ENCODE peak calls at places on chromosomes 3 and 15, in ten cellular contexts. G is AG04450; B is cardiac muscle cell; M is BE2C; Z is CD8-positive, alpha-beta T cell; C is lung; Y is ovary; E is astrocyte of the spinal cord; O is astrocyte of the cerebellum; P is PC-9. A is an unnamed sample.

GRCh38 chr15:82951472-82952155 is 906 bp downstream of the HOMER2 start:
- DNase-seq in O (no peak), M (no peak), Z (no peak), P (no peak), C (no peak), B (no peak), Y (no peak), E (peak), G (no peak), A (no peak)

GRCh38 chr3:160870327-160870726 is 114.3 kb downstream of the PPM1L start:
- DNase-seq in Z (no peak), B (no peak), M (no peak), O (no peak), C (no peak), Y (no peak), G (no peak), P (peak), E (no peak), A (no peak)

GRCh38 chr3:187491371-187491770 is 123.2 kb downstream of the RTP4 start:
- DNase-seq in B (no peak), P (no peak), M (no peak), E (no peak), G (no peak), Y (no peak), C (no peak), O (peak), Z (no peak), A (no peak)

GRCh38 chr3:175274056-175274455 is 414.9 kb downstream of the NAALADL2 start:
- DNase-seq in O (no peak), P (no peak), M (no peak), Z (no peak), G (no peak), Y (no peak), B (no peak), E (no peak), C (no peak), A (no peak)

GRCh38 chr15:61367953-61368352 is 138.9 kb upstream of the RORA start:
- DNase-seq in P (no peak), B (no peak), G (no peak), Z (no peak), M (peak), C (no peak), E (no peak), O (no peak), Y (no peak), A (no peak)

GRCh38 chr3:9222956-9223639 is 26.3 kb downstream of the SRGAP3 start:
- DNase-seq in G (no peak), P (no peak), Y (no peak), O (no peak), E (no peak), C (no peak), Z (no peak), M (no peak), B (peak), A (no peak)

GRCh38 chr3:47512416-47513124 is 942 bp downstream of the ELP6 start:
- DNase-seq in G (no peak), C (no peak), B (peak), Z (peak), E (peak), O (no peak), P (no peak), M (peak), Y (peak), A (no peak)

GRCh38 chr15:28942521-28943035 is 56.8 kb downstream of the APBA2 start:
- DNase-seq in C (no peak), Y (no peak), O (no peak), E (no peak), B (no peak), G (no peak), P (no peak), Z (no peak), M (no peak), A (no peak)

GRCh38 chr15:84800365-84800806 is 16.8 kb upstream of the ALPK3 start:
- DNase-seq in P (no peak), Z (no peak), B (no peak), E (no peak), C (no peak), M (no peak), O (no peak), G (no peak), Y (no peak), A (no peak)

GRCh38 chr3:50611464-50612233 is at the start of gene CISH:
- DNase-seq in B (peak), M (peak), C (peak), P (peak), Y (peak), E (peak), Z (peak), O (peak), G (peak), A (no peak)
- TF ChIP-seq CTCF in B (peak), M (peak), C (no peak), P (no peak), Y (peak), E (peak), Z (no peak), O (peak), G (peak), A (peak)

DNA sequence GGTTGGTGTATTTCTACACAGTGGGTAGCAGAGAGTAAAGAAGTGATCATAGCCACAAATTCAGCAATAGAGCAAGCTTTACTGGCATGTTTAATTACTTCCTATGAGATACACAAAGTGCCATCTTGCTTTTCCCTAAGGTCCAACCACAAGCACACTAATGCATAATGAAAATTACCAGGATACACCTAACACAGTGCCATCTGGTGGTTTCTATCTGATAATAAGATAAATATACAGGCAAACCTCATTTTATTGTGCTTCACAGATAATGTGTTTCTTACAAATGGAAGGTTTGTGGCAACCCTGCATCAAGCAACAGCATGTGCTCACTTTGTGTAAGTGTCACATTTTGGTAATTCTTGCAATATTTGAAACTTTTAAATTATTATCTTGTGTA is 223.0 kb downstream of the NSUN3 start:
- DNase-seq in M (no peak), O (no peak), G (no peak), P (no peak), C (no peak), E (peak), Z (no peak), Y (no peak), B (peak), A (no peak)
- TF ChIP-seq CTCF in M (no peak), O (peak), G (peak), P (peak), C (no peak), E (peak), Z (no peak), Y (no peak), B (no peak), A (peak)

GRCh38 chr15:79221696-79222095 is 60.8 kb upstream of the ANKRD34C start:
- DNase-seq in C (no peak), M (no peak), G (no peak), P (peak), Y (no peak), E (no peak), Z (no peak), O (no peak), B (no peak), A (no peak)

GRCh38 chr15:79219393-79220056 is 63.0 kb upstream of the ANKRD34C start:
- DNase-seq in B (no peak), Z (no peak), E (no peak), Y (no peak), O (no peak), C (no peak), G (no peak), M (no peak), P (no peak), A (no peak)

GRCh38 chr15:79213650-79214049 is 68.9 kb upstream of the ANKRD34C start:
- DNase-seq in Z (no peak), O (no peak), C (no peak), B (no peak), G (no peak), P (no peak), Y (no peak), M (no peak), E (no peak), A (no peak)

DNA sequence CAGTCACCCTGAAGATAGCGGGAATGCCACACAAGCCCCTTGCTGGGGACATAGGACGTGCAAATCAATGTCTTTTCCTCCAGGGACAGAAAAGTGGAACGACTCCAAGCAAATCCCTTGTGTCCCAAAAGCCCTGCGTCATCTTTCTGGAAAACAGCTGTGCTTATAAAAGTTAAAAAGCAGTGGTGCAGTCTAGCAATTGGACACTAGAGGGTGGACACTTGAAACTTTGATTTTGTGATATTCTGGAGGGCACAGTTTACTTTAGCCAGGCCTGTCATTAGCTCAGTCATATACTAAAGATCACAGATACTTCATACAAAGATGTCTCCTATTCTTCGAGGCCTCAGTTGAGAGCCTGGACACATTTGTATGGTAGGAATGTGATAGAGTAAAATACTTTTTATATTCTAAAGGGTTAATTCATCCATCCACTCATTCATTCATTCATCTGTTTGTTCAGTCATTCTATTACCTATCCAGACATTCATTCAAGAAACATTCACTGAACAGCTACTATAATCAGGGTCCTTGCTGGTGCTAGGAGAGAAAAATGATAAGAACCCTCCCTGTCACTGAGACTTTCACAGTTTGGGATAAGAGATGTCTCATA is 63.8 kb upstream of the ANKRD34C start:
- DNase-seq in B (peak), P (no peak), C (no peak), O (no peak), E (no peak), M (peak), Y (no peak), G (no peak), Z (no peak), A (no peak)
- TF ChIP-seq CTCF in B (peak), P (peak), C (no peak), O (peak), E (peak), M (peak), Y (no peak), G (peak), Z (no peak), A (peak)

GRCh38 chr3:138263104-138263503 is 66.5 kb downstream of the NME9 start:
- DNase-seq in E (no peak), C (no peak), O (no peak), Y (no peak), Z (no peak), M (no peak), P (no peak), B (no peak), G (no peak), A (no peak)
- TF ChIP-seq CTCF in E (no peak), C (no peak), O (no peak), Y (no peak), Z (no peak), M (peak), P (no peak), B (no peak), G (no peak), A (peak)

DNA sequence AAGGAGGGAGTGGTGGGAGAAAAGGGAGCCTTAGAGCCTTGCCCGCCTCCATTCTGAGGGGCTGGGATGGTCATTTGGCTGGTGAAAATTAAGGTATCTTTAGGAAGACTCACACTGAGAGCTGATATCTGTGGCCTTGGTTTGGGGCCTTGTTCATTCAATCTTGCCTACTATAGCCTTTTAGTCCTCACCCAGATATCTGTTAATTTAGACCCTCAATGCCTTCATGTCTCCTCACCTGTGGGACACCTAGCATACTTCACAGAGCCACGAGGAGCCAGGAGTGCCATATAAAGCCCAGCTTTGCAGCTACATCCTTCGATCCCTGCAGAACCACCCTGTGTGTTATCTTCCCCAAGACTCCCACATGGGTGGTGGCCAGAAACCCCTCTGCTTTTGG is 4.7 kb upstream of the ARNT2 start:
- DNase-seq in G (no peak), P (no peak), O (no peak), Y (no peak), B (no peak), C (no peak), M (no peak), Z (no peak), E (no peak), A (no peak)
- TF ChIP-seq CTCF in G (no peak), P (no peak), O (no peak), Y (no peak), B (no peak), C (no peak), M (no peak), Z (no peak), E (no peak), A (no peak)

DNA sequence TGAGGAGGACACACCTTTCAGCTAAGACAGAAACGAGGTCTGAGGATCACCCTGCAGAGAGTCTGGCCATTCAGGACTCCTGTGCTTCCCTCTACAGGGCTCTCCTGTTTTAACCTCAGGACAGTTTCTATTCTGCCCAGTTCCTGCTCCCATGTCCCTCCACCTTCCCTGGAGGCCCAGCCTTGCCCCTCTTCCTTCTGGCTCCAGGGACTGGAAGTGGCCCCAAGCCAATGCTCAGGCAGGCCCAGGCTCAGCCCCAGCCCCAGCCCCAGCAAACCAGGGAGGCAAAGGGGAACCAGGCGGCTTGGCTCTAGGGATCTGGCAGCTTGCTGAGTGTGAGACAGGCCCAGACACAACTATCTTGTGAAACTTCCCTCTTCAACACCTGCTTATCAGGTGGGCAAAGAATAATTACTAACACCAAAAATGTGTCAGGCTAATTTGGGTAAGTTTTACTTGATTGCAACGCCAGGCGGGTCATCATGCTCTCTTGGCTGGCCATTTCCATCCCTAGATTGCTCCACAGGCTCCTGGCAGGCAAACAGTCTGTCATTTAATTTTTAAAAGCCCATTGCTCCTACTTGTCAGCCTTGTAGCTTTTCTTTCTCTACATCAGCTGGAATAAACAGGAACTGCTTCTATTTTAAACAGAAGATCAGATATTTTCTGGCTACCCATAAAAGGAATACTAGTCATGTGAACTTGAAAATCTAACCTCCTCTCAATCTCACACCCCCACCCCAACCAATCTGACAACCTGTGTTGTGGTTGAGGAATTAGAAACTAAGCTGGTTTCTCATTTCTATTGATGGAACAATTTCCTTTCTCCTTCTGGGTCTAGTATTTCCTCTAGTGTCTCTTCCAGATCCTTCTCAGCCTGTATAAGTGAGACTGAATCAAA is 33.5 kb downstream of the UPK1B start:
- DNase-seq in E (no peak), M (no peak), C (no peak), Z (no peak), O (no peak), G (no peak), B (no peak), Y (no peak), P (no peak), A (no peak)
- TF ChIP-seq CTCF in E (no peak), M (no peak), C (no peak), Z (no peak), O (no peak), G (no peak), B (no peak), Y (no peak), P (no peak), A (no peak)

GRCh38 chr15:90221251-90221900 is 12.4 kb downstream of the CIB1 start:
- DNase-seq in Z (no peak), M (peak), C (peak), Y (peak), G (peak), O (peak), E (peak), P (peak), B (peak), A (no peak)
- TF ChIP-seq CTCF in Z (no peak), M (peak), C (peak), Y (peak), G (peak), O (peak), E (peak), P (peak), B (peak), A (peak)

DNA sequence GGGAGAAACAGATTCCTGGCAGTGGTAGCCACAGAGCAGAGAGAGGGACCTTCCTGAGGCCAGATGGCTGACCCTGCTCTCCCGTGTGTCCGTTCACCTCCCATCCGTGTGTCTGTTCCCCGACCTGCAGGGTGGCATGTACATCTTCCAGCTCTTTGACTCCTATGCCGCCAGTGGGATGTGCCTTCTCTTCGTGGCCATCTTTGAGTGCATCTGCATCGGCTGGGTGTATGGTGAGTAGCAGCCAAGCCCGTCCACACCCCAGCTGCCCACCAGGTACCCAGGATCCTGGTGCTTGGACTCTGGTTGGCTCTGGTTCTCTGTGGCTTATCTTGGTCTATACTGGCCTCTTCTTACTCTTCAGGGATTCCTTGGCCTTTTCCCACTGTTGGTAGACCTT is 59.5 kb upstream of the SLC6A1 start:
- DNase-seq in P (no peak), M (no peak), Y (peak), G (no peak), Z (no peak), B (no peak), E (no peak), C (no peak), O (no peak), A (no peak)
- TF ChIP-seq CTCF in P (no peak), M (no peak), Y (no peak), G (no peak), Z (no peak), B (no peak), E (no peak), C (no peak), O (no peak), A (no peak)

A was measured in chondrocyte.